ENCODE peak calls at places on chromosome 10, in seven cellular contexts. One of them, this sample, is unnamed.

GRCh38 chr10:114767589-114768393 is 53.8 kb upstream of the FHIP2A start:
- DNase-seq in HuH-7.5: peak
- DNase-seq in fibroblast of the conjunctiva: no peak
- DNase-seq in HT-29: peak
- DNase-seq in endothelial cell: peak
- DNase-seq in GM10248: peak
- DNase-seq in left ventricle myocardium inferior: peak
- DNase-seq in this sample: no peak

GRCh38 chr10:63267414-63268138 is 134.4 kb downstream of the NRBF2 start:
- DNase-seq in HuH-7.5: no peak
- DNase-seq in fibroblast of the conjunctiva: peak
- DNase-seq in HT-29: peak
- DNase-seq in endothelial cell: no peak
- DNase-seq in GM10248: no peak
- DNase-seq in left ventricle myocardium inferior: no peak
- DNase-seq in this sample: no peak

GRCh38 chr10:86344714-86345161 is 21.9 kb downstream of the GRID1 start:
- DNase-seq in HuH-7.5: no peak
- DNase-seq in fibroblast of the conjunctiva: no peak
- DNase-seq in HT-29: no peak
- DNase-seq in endothelial cell: no peak
- DNase-seq in GM10248: no peak
- DNase-seq in left ventricle myocardium inferior: no peak
- DNase-seq in this sample: no peak

GRCh38 chr10:124044143-124044862 is 49.1 kb downstream of the CHST15 start:
- DNase-seq in HuH-7.5: no peak
- DNase-seq in fibroblast of the conjunctiva: no peak
- DNase-seq in HT-29: no peak
- DNase-seq in endothelial cell: no peak
- DNase-seq in GM10248: no peak
- DNase-seq in left ventricle myocardium inferior: no peak
- DNase-seq in this sample: no peak

GRCh38 chr10:119680668-119681070 is 29.5 kb downstream of the BAG3 start:
- DNase-seq in HuH-7.5: no peak
- DNase-seq in fibroblast of the conjunctiva: no peak
- DNase-seq in HT-29: no peak
- DNase-seq in endothelial cell: no peak
- DNase-seq in GM10248: no peak
- DNase-seq in left ventricle myocardium inferior: no peak
- DNase-seq in this sample: no peak

GRCh38 chr10:122282253-122282671 is 11.2 kb downstream of the BTBD16 start:
- DNase-seq in HuH-7.5: no peak
- DNase-seq in fibroblast of the conjunctiva: no peak
- DNase-seq in HT-29: no peak
- DNase-seq in endothelial cell: no peak
- DNase-seq in GM10248: no peak
- DNase-seq in left ventricle myocardium inferior: no peak
- DNase-seq in this sample: no peak

GRCh38 chr10:126671402-126671975 is 996 bp upstream of the C10orf90 start:
- DNase-seq in HuH-7.5: no peak
- DNase-seq in fibroblast of the conjunctiva: no peak
- DNase-seq in HT-29: no peak
- DNase-seq in endothelial cell: no peak
- DNase-seq in GM10248: no peak
- DNase-seq in left ventricle myocardium inferior: no peak
- DNase-seq in this sample: no peak

GRCh38 chr10:13942030-13942429 is 355.3 kb downstream of the PRPF18 start:
- DNase-seq in HuH-7.5: no peak
- DNase-seq in fibroblast of the conjunctiva: no peak
- DNase-seq in HT-29: no peak
- DNase-seq in endothelial cell: no peak
- DNase-seq in GM10248: no peak
- DNase-seq in left ventricle myocardium inferior: no peak
- DNase-seq in this sample: no peak

GRCh38 chr10:89792187-89792586 is 90.8 kb downstream of the KIF20B start:
- DNase-seq in HuH-7.5: no peak
- DNase-seq in fibroblast of the conjunctiva: no peak
- DNase-seq in HT-29: no peak
- DNase-seq in endothelial cell: no peak
- DNase-seq in GM10248: no peak
- DNase-seq in left ventricle myocardium inferior: no peak
- DNase-seq in this sample: no peak

GRCh38 chr10:79933961-79934360 is 14.9 kb downstream of the SFTPD start:
- DNase-seq in HuH-7.5: no peak
- DNase-seq in fibroblast of the conjunctiva: no peak
- DNase-seq in HT-29: no peak
- DNase-seq in endothelial cell: no peak
- DNase-seq in GM10248: no peak
- DNase-seq in left ventricle myocardium inferior: no peak
- DNase-seq in this sample: no peak

GRCh38 chr10:86824151-86824550 is 67.7 kb downstream of the BMPR1A start:
- DNase-seq in HuH-7.5: no peak
- DNase-seq in fibroblast of the conjunctiva: no peak
- DNase-seq in HT-29: no peak
- DNase-seq in endothelial cell: no peak
- DNase-seq in GM10248: no peak
- DNase-seq in left ventricle myocardium inferior: no peak
- DNase-seq in this sample: no peak

GRCh38 chr10:62171791-62172190 is 96.9 kb downstream of the RTKN2 start:
- DNase-seq in HuH-7.5: no peak
- DNase-seq in fibroblast of the conjunctiva: no peak
- DNase-seq in HT-29: peak
- DNase-seq in endothelial cell: no peak
- DNase-seq in GM10248: no peak
- DNase-seq in left ventricle myocardium inferior: no peak
- DNase-seq in this sample: no peak

GRCh38 chr10:37654466-37654865 is 202.9 kb downstream of the ZNF248 start:
- DNase-seq in HuH-7.5: no peak
- DNase-seq in fibroblast of the conjunctiva: no peak
- DNase-seq in HT-29: no peak
- DNase-seq in endothelial cell: no peak
- DNase-seq in GM10248: no peak
- DNase-seq in left ventricle myocardium inferior: no peak
- DNase-seq in this sample: no peak

GRCh38 chr10:34137955-34138354 is 677.1 kb downstream of the PARD3 start:
- DNase-seq in HuH-7.5: no peak
- DNase-seq in fibroblast of the conjunctiva: no peak
- DNase-seq in HT-29: no peak
- DNase-seq in endothelial cell: no peak
- DNase-seq in GM10248: no peak
- DNase-seq in left ventricle myocardium inferior: no peak
- DNase-seq in this sample: no peak

GRCh38 chr10:129654461-129654860 is 187.4 kb downstream of the MGMT start:
- DNase-seq in HuH-7.5: no peak
- DNase-seq in fibroblast of the conjunctiva: no peak
- DNase-seq in HT-29: no peak
- DNase-seq in endothelial cell: no peak
- DNase-seq in GM10248: no peak
- DNase-seq in left ventricle myocardium inferior: no peak
- DNase-seq in this sample: no peak

GRCh38 chr10:25639646-25640045 is 294.4 kb upstream of the MYO3A start:
- DNase-seq in HuH-7.5: no peak
- DNase-seq in fibroblast of the conjunctiva: no peak
- DNase-seq in HT-29: no peak
- DNase-seq in endothelial cell: no peak
- DNase-seq in GM10248: no peak
- DNase-seq in left ventricle myocardium inferior: no peak
- DNase-seq in this sample: no peak

GRCh38 chr10:44253769-44254462 is 131.0 kb downstream of the CXCL12 start:
- DNase-seq in HuH-7.5: no peak
- DNase-seq in fibroblast of the conjunctiva: peak
- DNase-seq in HT-29: peak
- DNase-seq in endothelial cell: no peak
- DNase-seq in GM10248: no peak
- DNase-seq in left ventricle myocardium inferior: peak
- DNase-seq in this sample: no peak

GRCh38 chr10:30574423-30574796 is 55.1 kb downstream of the LYZL2 start:
- DNase-seq in HuH-7.5: no peak
- DNase-seq in fibroblast of the conjunctiva: no peak
- DNase-seq in HT-29: no peak
- DNase-seq in endothelial cell: no peak
- DNase-seq in GM10248: no peak
- DNase-seq in left ventricle myocardium inferior: no peak
- DNase-seq in this sample: no peak

GRCh38 chr10:87819274-87819585 is 1.2 kb upstream of the ATAD1 start:
- DNase-seq in HuH-7.5: no peak
- DNase-seq in fibroblast of the conjunctiva: no peak
- DNase-seq in HT-29: no peak
- DNase-seq in endothelial cell: no peak
- DNase-seq in GM10248: no peak
- DNase-seq in left ventricle myocardium inferior: no peak
- DNase-seq in this sample: no peak